ENCODE peak calls at places on chromosomes 6 and 20, in six cellular contexts. D is nephron progenitor cell, A is heart left ventricle, V is heart right ventricle, R is Peyer's patch, H is psoas muscle. S is an unnamed sample.

GRCh38 chr20:669573-669972 is 6.0 kb downstream of the SCRT2 start:
- DNase-seq in D (no peak), A (no peak), V (no peak), R (no peak), H (no peak), S (no peak)

GRCh38 chr6:101666256-101666655 is 272.7 kb downstream of the GRIK2 start:
- DNase-seq in D (no peak), A (no peak), V (no peak), R (no peak), H (no peak), S (peak)

GRCh38 chr6:44367686-44368085 is 19.8 kb upstream of the CDC5L start:
- DNase-seq in D (no peak), A (no peak), V (no peak), R (no peak), H (no peak), S (no peak)

GRCh38 chr20:46046588-46047310 is 17.7 kb downstream of the SLC12A5 start:
- DNase-seq in D (no peak), A (no peak), V (no peak), R (no peak), H (no peak), S (no peak)

GRCh38 chr20:433300-433975 is 25.3 kb downstream of the RBCK1 start:
- DNase-seq in D (no peak), A (no peak), V (no peak), R (peak), H (no peak), S (no peak)

GRCh38 chr20:17822540-17823155 is 122.9 kb downstream of the BANF2 start:
- DNase-seq in D (no peak), A (no peak), V (no peak), R (no peak), H (no peak), S (no peak)

GRCh38 chr6:149961728-149962425 is 1.9 kb upstream of the ULBP1 start:
- DNase-seq in D (no peak), A (no peak), V (no peak), R (no peak), H (no peak), S (peak)

GRCh38 chr6:129120856-129121255 is 237.9 kb downstream of the LAMA2 start:
- DNase-seq in D (no peak), A (no peak), V (no peak), R (no peak), H (no peak), S (peak)

GRCh38 chr6:146851837-146852236 is 253.1 kb downstream of the ADGB start:
- DNase-seq in D (no peak), A (no peak), V (no peak), R (no peak), H (no peak), S (peak)

GRCh38 chr20:36468149-36469000 is 72.9 kb upstream of the MYL9 start:
- DNase-seq in D (no peak), A (no peak), V (no peak), R (no peak), H (no peak), S (no peak)

GRCh38 chr6:112234596-112234995 is 19.8 kb downstream of the LAMA4 start:
- DNase-seq in D (no peak), A (no peak), V (no peak), R (no peak), H (no peak), S (no peak)

GRCh38 chr20:32626407-32626806 is 41.3 kb upstream of the NOL4L start:
- DNase-seq in D (no peak), A (no peak), V (no peak), R (no peak), H (no peak), S (no peak)

GRCh38 chr6:139290787-139291294 is 957 bp downstream of the TXLNB start:
- DNase-seq in D (no peak), A (peak), V (no peak), R (peak), H (peak), S (peak)

GRCh38 chr6:104638841-104639290 is 220.9 kb downstream of the HACE1 start:
- DNase-seq in D (no peak), A (no peak), V (peak), R (no peak), H (peak), S (peak)

GRCh38 chr20:597560-597959 is 12.5 kb downstream of the TCF15 start:
- DNase-seq in D (no peak), A (no peak), V (no peak), R (no peak), H (no peak), S (no peak)

GRCh38 chr6:132715204-132715603 is 1.3 kb upstream of the VNN1 start:
- DNase-seq in D (peak), A (no peak), V (peak), R (no peak), H (no peak), S (peak)

DNA sequence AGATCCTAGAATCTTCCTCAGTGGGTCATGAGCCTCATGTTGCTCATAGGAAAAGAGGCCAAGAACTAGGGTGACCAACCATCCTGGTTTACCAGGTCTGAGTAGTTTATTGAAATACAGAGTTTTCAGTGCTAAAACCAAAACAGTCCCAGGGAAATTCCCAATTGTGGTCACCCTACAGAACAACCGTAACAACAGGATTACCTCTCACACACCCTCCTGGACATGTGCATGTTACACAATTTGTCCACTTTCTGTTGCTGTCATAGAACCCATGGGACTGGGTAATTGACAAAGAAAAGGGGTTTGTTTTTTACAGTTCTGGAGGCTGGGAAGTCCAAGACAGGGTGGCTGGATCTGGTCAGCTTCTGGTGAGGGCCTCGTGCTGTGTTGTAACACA is 9.0 kb upstream of the ADA start:
- DNase-seq in D (no peak), A (no peak), V (no peak), R (no peak), H (no peak), S (peak)
- TF ChIP-seq CTCF in D (no peak), A (no peak), V (no peak), R (no peak), H (no peak), S (no peak)

GRCh38 chr6:50098306-50098705 is 48.6 kb upstream of the DEFB112 start:
- DNase-seq in D (no peak), A (no peak), V (no peak), R (no peak), H (no peak), S (no peak)
- TF ChIP-seq CTCF in D (no peak), A (no peak), V (no peak), R (no peak), H (no peak), S (no peak)

DNA sequence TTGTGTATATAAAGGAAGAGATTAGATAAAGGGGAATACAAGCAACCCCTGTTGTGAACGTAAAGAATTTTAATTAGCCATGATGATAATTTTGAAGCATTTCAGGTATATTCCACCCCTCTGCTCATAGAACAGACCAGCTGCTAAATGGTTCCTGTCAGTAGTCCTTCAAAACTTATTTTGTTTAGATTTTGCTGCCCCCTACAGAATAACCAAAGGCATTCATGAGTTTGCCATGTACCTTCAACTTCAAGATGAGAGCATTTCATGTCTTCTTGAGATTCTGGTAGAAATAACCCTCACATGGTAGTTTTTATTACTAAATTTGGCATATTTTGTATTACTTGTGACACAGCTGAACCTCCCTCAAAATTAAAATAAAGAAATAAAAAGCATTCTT is 1586.7 kb downstream of the HACE1 start:
- DNase-seq in D (no peak), A (no peak), V (no peak), R (no peak), H (no peak), S (peak)
- TF ChIP-seq CTCF in D (peak), A (no peak), V (peak), R (no peak), H (peak), S (peak)

GRCh38 chr6:167502471-167502870 is 177.6 kb downstream of the TTLL2 start:
- DNase-seq in D (no peak), A (no peak), V (no peak), R (no peak), H (no peak), S (no peak)
- TF ChIP-seq CTCF in D (no peak), A (no peak), V (no peak), R (no peak), H (no peak), S (no peak)

GRCh38 chr20:14415492-14415891 is 78.1 kb upstream of the FLRT3 start:
- DNase-seq in D (no peak), A (no peak), V (no peak), R (no peak), H (no peak), S (no peak)

GRCh38 chr20:14412102-14412501 is 74.7 kb upstream of the FLRT3 start:
- DNase-seq in D (no peak), A (no peak), V (no peak), R (no peak), H (no peak), S (no peak)

GRCh38 chr20:14410869-14411555 is 73.6 kb upstream of the FLRT3 start:
- DNase-seq in D (no peak), A (no peak), V (no peak), R (no peak), H (no peak), S (no peak)

GRCh38 chr20:14414560-14414959 is 77.1 kb upstream of the FLRT3 start:
- DNase-seq in D (no peak), A (no peak), V (no peak), R (no peak), H (no peak), S (no peak)

GRCh38 chr20:14413835-14414234 is 76.4 kb upstream of the FLRT3 start:
- DNase-seq in D (no peak), A (no peak), V (no peak), R (no peak), H (no peak), S (no peak)
- TF ChIP-seq CTCF in D (no peak), A (no peak), V (no peak), R (no peak), H (no peak), S (no peak)

S was measured in MCF 10A.